ENCODE peak calls at places on chromosomes 4 and X, in eight cellular contexts. One of them, this sample, is unnamed. For H3K4me1, the result is how much of the 10 kb centered on the place peaks cover.

GRCh38 chr4:88868510-88868909 is 170.9 kb upstream of the NAP1L5 start:
- DNase-seq in right lobe of liver: no peak
- DNase-seq in right atrium auricular region: no peak
- DNase-seq in ascending aorta: no peak
- DNase-seq in tibial nerve: no peak
- DNase-seq in uterus: no peak
- DNase-seq in tibial artery: no peak
- DNase-seq in HCT116: no peak
- DNase-seq in this sample: no peak

GRCh38 chrX:140503714-140504351 is 1.0 kb downstream of the SOX3 start:
- DNase-seq in uterus: no peak
- DNase-seq in HCT116: no peak
- DNase-seq in ascending aorta: no peak
- DNase-seq in right atrium auricular region: no peak
- DNase-seq in right lobe of liver: no peak
- DNase-seq in tibial artery: no peak
- DNase-seq in tibial nerve: no peak
- DNase-seq in this sample: peak

GRCh38 chr4:7382634-7383014 is 52.1 kb downstream of the PSAPL1 start:
- DNase-seq in right atrium auricular region: no peak
- DNase-seq in tibial nerve: no peak
- DNase-seq in HCT116: no peak
- DNase-seq in tibial artery: peak
- DNase-seq in right lobe of liver: no peak
- DNase-seq in ascending aorta: no peak
- DNase-seq in uterus: peak
- DNase-seq in this sample: peak

GRCh38 chrX:45083314-45083713 is 117.4 kb downstream of the DIPK2B start:
- DNase-seq in uterus: no peak
- DNase-seq in right lobe of liver: no peak
- DNase-seq in HCT116: no peak
- DNase-seq in tibial nerve: no peak
- DNase-seq in tibial artery: no peak
- DNase-seq in right atrium auricular region: no peak
- DNase-seq in ascending aorta: no peak
- DNase-seq in this sample: no peak

GRCh38 chr4:159279084-159279483 is 176.2 kb downstream of the RAPGEF2 start:
- DNase-seq in HCT116: no peak
- DNase-seq in right atrium auricular region: no peak
- DNase-seq in ascending aorta: no peak
- DNase-seq in right lobe of liver: no peak
- DNase-seq in tibial artery: no peak
- DNase-seq in tibial nerve: no peak
- DNase-seq in uterus: no peak
- DNase-seq in this sample: no peak

GRCh38 chrX:17525266-17525665 is 150.3 kb downstream of the NHS start:
- DNase-seq in right lobe of liver: no peak
- DNase-seq in tibial artery: no peak
- DNase-seq in tibial nerve: no peak
- DNase-seq in right atrium auricular region: no peak
- DNase-seq in ascending aorta: no peak
- DNase-seq in HCT116: no peak
- DNase-seq in uterus: no peak
- DNase-seq in this sample: no peak

GRCh38 chr4:84879651-84880200 is 86.8 kb downstream of the WDFY3 start:
- DNase-seq in tibial artery: no peak
- DNase-seq in HCT116: no peak
- DNase-seq in ascending aorta: no peak
- DNase-seq in uterus: no peak
- DNase-seq in right atrium auricular region: no peak
- DNase-seq in tibial nerve: no peak
- DNase-seq in right lobe of liver: no peak
- DNase-seq in this sample: no peak

GRCh38 chrX:88416965-88417364 is 330.1 kb upstream of the CPXCR1 start:
- DNase-seq in right atrium auricular region: no peak
- DNase-seq in right lobe of liver: no peak
- DNase-seq in HCT116: no peak
- DNase-seq in tibial artery: no peak
- DNase-seq in tibial nerve: no peak
- DNase-seq in ascending aorta: no peak
- DNase-seq in uterus: no peak
- DNase-seq in this sample: no peak

GRCh38 chr4:8939887-8940742 is 68.5 kb upstream of the HMX1 start:
- DNase-seq in HCT116: no peak
- DNase-seq in right atrium auricular region: peak
- DNase-seq in tibial artery: no peak
- DNase-seq in right lobe of liver: no peak
- DNase-seq in ascending aorta: no peak
- DNase-seq in tibial nerve: no peak
- DNase-seq in uterus: no peak
- DNase-seq in this sample: no peak

GRCh38 chr4:122536001-122536400 is 79.5 kb upstream of the IL2 start:
- DNase-seq in right lobe of liver: no peak
- DNase-seq in uterus: no peak
- DNase-seq in HCT116: no peak
- DNase-seq in ascending aorta: no peak
- DNase-seq in tibial nerve: no peak
- DNase-seq in right atrium auricular region: no peak
- DNase-seq in tibial artery: no peak
- DNase-seq in this sample: no peak

GRCh38 chrX:150846130-150846529 is 52.3 kb downstream of the CD99L2 start:
- DNase-seq in ascending aorta: no peak
- DNase-seq in right lobe of liver: peak
- DNase-seq in uterus: no peak
- DNase-seq in right atrium auricular region: no peak
- DNase-seq in HCT116: no peak
- DNase-seq in tibial artery: no peak
- DNase-seq in tibial nerve: no peak
- DNase-seq in this sample: no peak

GRCh38 chrX:46260502-46260901 is 284.7 kb downstream of the ZNF674 start:
- DNase-seq in tibial artery: no peak
- DNase-seq in uterus: no peak
- DNase-seq in right atrium auricular region: no peak
- DNase-seq in tibial nerve: no peak
- DNase-seq in ascending aorta: no peak
- DNase-seq in right lobe of liver: no peak
- DNase-seq in HCT116: no peak
- DNase-seq in this sample: no peak

GRCh38 chrX:53882331-53882730 is 161.9 kb downstream of the PHF8 start:
- DNase-seq in right atrium auricular region: no peak
- DNase-seq in ascending aorta: no peak
- DNase-seq in uterus: no peak
- DNase-seq in right lobe of liver: no peak
- DNase-seq in HCT116: no peak
- DNase-seq in tibial nerve: no peak
- DNase-seq in tibial artery: no peak
- DNase-seq in this sample: no peak

DNA sequence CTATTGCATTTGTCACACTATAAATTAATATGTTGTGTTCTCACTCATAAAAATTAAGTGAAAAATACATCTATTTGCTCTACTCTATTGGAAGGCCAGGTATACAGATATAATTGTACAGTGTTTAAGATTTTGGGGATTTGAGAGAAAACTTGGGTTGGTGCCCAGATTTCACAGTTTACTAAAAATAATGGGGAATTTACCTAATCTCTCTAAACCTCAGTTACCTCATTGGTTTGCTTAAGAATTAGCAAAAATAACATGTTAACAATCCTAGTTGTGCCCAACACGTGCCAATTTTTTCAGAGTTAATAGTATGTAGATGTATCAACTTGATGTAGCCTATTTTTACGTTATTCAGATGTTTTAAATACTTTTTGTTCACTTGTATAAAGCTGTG is 1495.3 kb upstream of the PCDH7 start:
- DNase-seq in tibial artery: no peak
- DNase-seq in HCT116: no peak
- DNase-seq in right atrium auricular region: no peak
- DNase-seq in uterus: no peak
- DNase-seq in right lobe of liver: no peak
- DNase-seq in ascending aorta: no peak
- DNase-seq in tibial nerve: no peak
- DNase-seq in this sample: no peak
- H3K4me3 ChIP-seq in tibial artery: no peak
- H3K4me3 ChIP-seq in HCT116: no peak
- H3K4me3 ChIP-seq in right atrium auricular region: no peak
- H3K4me3 ChIP-seq in uterus: no peak
- H3K4me3 ChIP-seq in right lobe of liver: no peak
- H3K4me3 ChIP-seq in ascending aorta: no peak
- H3K4me3 ChIP-seq in tibial nerve: no peak
- H3K4me3 ChIP-seq in this sample: no peak

DNA sequence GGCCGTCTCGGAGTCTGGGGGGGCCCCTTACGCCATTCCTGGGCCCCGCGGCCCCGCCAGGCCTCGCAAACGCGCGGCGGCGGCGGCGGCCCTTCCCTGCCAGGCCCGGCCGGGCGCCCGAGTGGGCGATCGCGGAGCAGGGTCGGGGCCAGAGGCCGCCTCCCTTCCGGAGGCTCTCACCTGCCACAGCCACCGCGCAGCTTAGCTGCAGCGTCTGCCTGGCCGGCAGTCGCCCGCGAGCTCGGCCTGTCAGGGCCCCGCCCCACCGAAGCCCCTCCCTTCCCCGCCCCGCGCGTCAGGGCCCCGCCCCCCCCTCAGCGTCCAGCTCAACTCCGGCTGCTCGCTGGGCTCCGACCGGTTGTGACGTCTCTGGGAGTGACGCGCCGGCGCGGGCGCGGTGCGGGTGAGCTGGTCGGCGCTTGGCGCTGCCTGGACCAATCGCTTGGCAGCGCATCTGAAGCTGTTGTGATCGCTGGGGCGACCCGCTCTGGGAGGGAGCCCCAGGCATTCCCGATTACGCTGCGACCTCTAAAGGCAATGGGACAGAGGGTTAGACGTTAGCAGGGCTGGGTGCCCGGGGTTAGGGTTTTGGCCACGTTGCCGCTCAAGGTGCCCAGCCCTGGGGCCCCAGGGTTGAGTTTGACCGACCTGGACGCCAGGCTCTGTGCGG is at the start of gene SLC10A3:
- DNase-seq in tibial artery: peak
- DNase-seq in uterus: peak
- DNase-seq in ascending aorta: peak
- DNase-seq in tibial nerve: peak
- DNase-seq in right lobe of liver: peak
- DNase-seq in HCT116: peak
- DNase-seq in right atrium auricular region: peak
- DNase-seq in this sample: peak
- TF ChIP-seq CTCF in tibial artery: no peak
- TF ChIP-seq CTCF in uterus: no peak
- TF ChIP-seq CTCF in ascending aorta: no peak
- TF ChIP-seq CTCF in tibial nerve: no peak
- TF ChIP-seq CTCF in right lobe of liver: peak
- TF ChIP-seq CTCF in HCT116: no peak
- TF ChIP-seq CTCF in right atrium auricular region: no peak
- TF ChIP-seq CTCF in this sample: peak

DNA sequence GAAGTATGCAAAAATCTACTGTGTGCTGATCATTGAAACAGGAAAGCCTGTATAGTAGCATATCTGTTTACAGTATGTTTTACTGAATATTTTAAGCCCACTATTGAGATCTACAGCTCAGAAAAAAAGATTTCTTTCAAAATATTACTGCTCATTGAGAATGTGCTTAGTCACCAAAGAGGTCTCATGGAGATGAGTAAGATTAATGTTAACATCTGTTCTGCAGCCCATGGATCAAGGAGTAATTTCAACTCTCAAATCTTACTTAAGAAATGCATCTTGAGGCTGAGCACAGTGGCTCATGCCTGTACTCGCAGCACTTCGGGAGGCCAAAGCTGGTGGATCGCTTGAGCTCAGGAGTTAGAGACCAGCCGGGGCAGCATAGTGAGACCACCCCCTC is 3.3 kb downstream of the RNF4 start:
- DNase-seq in uterus: no peak
- DNase-seq in ascending aorta: no peak
- DNase-seq in HCT116: no peak
- DNase-seq in tibial artery: no peak
- DNase-seq in right lobe of liver: no peak
- DNase-seq in right atrium auricular region: no peak
- DNase-seq in tibial nerve: no peak
- DNase-seq in this sample: peak
- H3K4me1 ChIP-seq in uterus: under half
- H3K4me1 ChIP-seq in ascending aorta: under half
- H3K4me1 ChIP-seq in HCT116: under half
- H3K4me1 ChIP-seq in tibial artery: under half
- H3K4me1 ChIP-seq in right lobe of liver: under half
- H3K4me1 ChIP-seq in right atrium auricular region: under half
- H3K4me1 ChIP-seq in tibial nerve: under half
- H3K4me1 ChIP-seq in this sample: under half

GRCh38 chr4:76434901-76435688 is at the start of gene SHROOM3:
- DNase-seq in HCT116: no peak
- DNase-seq in right atrium auricular region: no peak
- DNase-seq in right lobe of liver: no peak
- DNase-seq in tibial artery: peak
- DNase-seq in uterus: no peak
- DNase-seq in tibial nerve: no peak
- DNase-seq in ascending aorta: no peak
- DNase-seq in this sample: no peak
- H3K4me3 ChIP-seq in HCT116: no peak
- H3K4me3 ChIP-seq in right atrium auricular region: peak
- H3K4me3 ChIP-seq in right lobe of liver: peak
- H3K4me3 ChIP-seq in tibial artery: peak
- H3K4me3 ChIP-seq in uterus: peak
- H3K4me3 ChIP-seq in tibial nerve: peak
- H3K4me3 ChIP-seq in ascending aorta: peak
- H3K4me3 ChIP-seq in this sample: peak